ENCODE peak calls at places on chromosomes 5 and 9, in eight cellular contexts. Q is mammary epithelial cell, L is endothelial cell, Z is fibroblast of pulmonary artery, M is kidney, K is A549, A is spleen, V is fibroblast of lung. D is an unnamed sample.

GRCh38 chr5:127648997-127649550 is at the start of gene CTXN3:
- DNase-seq in Q (peak), L (no peak), Z (no peak), M (no peak), K (no peak), A (no peak), V (no peak), D (no peak)

GRCh38 chr9:37209431-37210386 is 89.3 kb downstream of the ZCCHC7 start:
- DNase-seq in Q (no peak), L (peak), Z (no peak), M (no peak), K (peak), A (no peak), V (no peak), D (no peak)

GRCh38 chr9:135329571-135330306 is 149.8 kb upstream of the PPP1R26 start:
- DNase-seq in Q (no peak), L (no peak), Z (no peak), M (peak), K (no peak), A (no peak), V (no peak), D (no peak)

GRCh38 chr5:11281842-11282241 is 520.8 kb upstream of the DAP start:
- DNase-seq in Q (no peak), L (no peak), Z (no peak), M (no peak), K (no peak), A (no peak), V (no peak), D (no peak)

GRCh38 chr5:66959668-66960067 is 236.9 kb downstream of the CD180 start:
- DNase-seq in Q (no peak), L (no peak), Z (no peak), M (no peak), K (peak), A (no peak), V (peak), D (no peak)

GRCh38 chr9:109414125-109414785 is 83.9 kb downstream of the PTPN3 start:
- DNase-seq in Q (no peak), L (no peak), Z (no peak), M (no peak), K (no peak), A (no peak), V (no peak), D (no peak)

GRCh38 chr5:124631874-124632550 is 114.4 kb downstream of the ZNF608 start:
- DNase-seq in Q (no peak), L (no peak), Z (no peak), M (no peak), K (no peak), A (no peak), V (no peak), D (no peak)

GRCh38 chr5:32703957-32704356 is 7.2 kb upstream of the NPR3 start:
- DNase-seq in Q (no peak), L (no peak), Z (no peak), M (no peak), K (no peak), A (no peak), V (no peak), D (no peak)

GRCh38 chr9:130028493-130029222 is 14.3 kb downstream of the FNBP1 start:
- DNase-seq in Q (no peak), L (no peak), Z (peak), M (no peak), K (no peak), A (no peak), V (no peak), D (no peak)

GRCh38 chr9:130029591-130029990 is 13.4 kb downstream of the FNBP1 start:
- DNase-seq in Q (no peak), L (no peak), Z (no peak), M (no peak), K (no peak), A (no peak), V (no peak), D (peak)

GRCh38 chr9:130027533-130028370 is 15.2 kb downstream of the FNBP1 start:
- DNase-seq in Q (no peak), L (no peak), Z (no peak), M (no peak), K (no peak), A (no peak), V (no peak), D (no peak)

GRCh38 chr9:130029223-130029583 is 13.8 kb downstream of the FNBP1 start:
- DNase-seq in Q (no peak), L (no peak), Z (no peak), M (no peak), K (no peak), A (no peak), V (no peak), D (peak)

GRCh38 chr9:130030821-130031481 is 12.0 kb downstream of the FNBP1 start:
- DNase-seq in Q (no peak), L (no peak), Z (no peak), M (no peak), K (no peak), A (no peak), V (no peak), D (peak)
- TF ChIP-seq CTCF in Q (no peak), L (no peak), Z (no peak), M (no peak), K (no peak), A (no peak), V (no peak), D (peak)

DNA sequence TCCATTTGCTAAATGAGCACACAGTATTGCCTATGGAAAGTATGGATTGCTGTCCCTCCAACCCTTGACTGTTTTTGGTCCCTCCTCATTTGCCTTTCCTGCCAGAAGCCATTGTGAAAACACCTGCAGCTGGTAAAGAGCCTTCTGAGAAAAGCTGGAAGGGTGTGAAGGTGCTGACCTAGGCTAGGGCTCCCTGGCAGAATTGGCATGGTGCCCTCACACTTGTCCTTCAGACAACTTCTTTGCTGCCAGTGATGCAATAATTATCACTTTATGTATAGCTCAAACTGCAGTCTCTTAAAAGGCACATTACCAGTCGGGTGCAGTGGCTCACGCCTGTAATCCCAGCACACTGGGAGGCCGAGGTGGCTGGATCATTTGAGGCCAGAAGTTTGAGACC is 4.2 kb downstream of the TXNDC15 start:
- DNase-seq in Q (no peak), L (no peak), Z (no peak), M (no peak), K (no peak), A (no peak), V (no peak), D (no peak)
- TF ChIP-seq CTCF in Q (no peak), L (no peak), Z (no peak), M (no peak), K (no peak), A (no peak), V (no peak), D (no peak)

GRCh38 chr5:2280318-2280717 is 397.6 kb upstream of the IRX4 start:
- DNase-seq in Q (no peak), L (no peak), Z (no peak), M (no peak), K (no peak), A (no peak), V (no peak), D (no peak)
- TF ChIP-seq CTCF in Q (no peak), L (no peak), Z (no peak), M (no peak), K (no peak), A (no peak), V (no peak), D (no peak)

GRCh38 chr9:28774433-28775029 is 1201.2 kb upstream of the C9orf72 start:
- DNase-seq in Q (peak), L (no peak), Z (peak), M (no peak), K (peak), A (no peak), V (peak), D (no peak)
- TF ChIP-seq CTCF in Q (peak), L (peak), Z (peak), M (peak), K (peak), A (no peak), V (no peak), D (peak)

DNA sequence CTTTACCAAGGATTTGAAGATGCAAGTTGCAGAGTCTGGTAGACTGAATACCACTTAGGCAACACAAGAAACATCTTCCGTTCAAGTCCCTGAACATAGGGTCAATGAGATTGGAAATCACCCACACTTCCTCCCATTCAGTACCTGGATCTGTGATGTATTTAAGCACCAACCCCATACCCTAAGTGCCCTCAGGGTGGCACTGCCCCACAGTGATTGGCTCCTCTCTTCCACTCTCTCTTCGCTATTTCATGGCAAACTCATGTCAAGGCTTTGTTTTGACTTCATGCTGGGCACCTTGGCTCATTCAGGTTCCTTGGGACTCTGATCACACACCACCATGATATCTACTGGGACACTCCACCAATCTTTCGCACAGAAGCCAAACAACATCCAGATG is 53.7 kb downstream of the GGTA1 start:
- DNase-seq in Q (no peak), L (no peak), Z (no peak), M (no peak), K (peak), A (no peak), V (no peak), D (peak)
- TF ChIP-seq CTCF in Q (peak), L (no peak), Z (no peak), M (no peak), K (peak), A (peak), V (no peak), D (no peak)

GRCh38 chr9:85258823-85259370 is 482.9 kb downstream of the AGTPBP1 start:
- DNase-seq in Q (peak), L (peak), Z (peak), M (no peak), K (peak), A (no peak), V (peak), D (peak)
- TF ChIP-seq CTCF in Q (peak), L (peak), Z (peak), M (peak), K (peak), A (peak), V (peak), D (peak)

GRCh38 chr5:1681955-1682354 is 117.7 kb downstream of the MRPL36 start:
- DNase-seq in Q (no peak), L (no peak), Z (no peak), M (no peak), K (no peak), A (no peak), V (no peak), D (no peak)

GRCh38 chr5:1687301-1687970 is 112.2 kb downstream of the MRPL36 start:
- DNase-seq in Q (no peak), L (no peak), Z (no peak), M (no peak), K (no peak), A (peak), V (no peak), D (no peak)

GRCh38 chr5:1685076-1685475 is 114.6 kb downstream of the MRPL36 start:
- DNase-seq in Q (no peak), L (no peak), Z (no peak), M (no peak), K (no peak), A (peak), V (no peak), D (no peak)

DNA sequence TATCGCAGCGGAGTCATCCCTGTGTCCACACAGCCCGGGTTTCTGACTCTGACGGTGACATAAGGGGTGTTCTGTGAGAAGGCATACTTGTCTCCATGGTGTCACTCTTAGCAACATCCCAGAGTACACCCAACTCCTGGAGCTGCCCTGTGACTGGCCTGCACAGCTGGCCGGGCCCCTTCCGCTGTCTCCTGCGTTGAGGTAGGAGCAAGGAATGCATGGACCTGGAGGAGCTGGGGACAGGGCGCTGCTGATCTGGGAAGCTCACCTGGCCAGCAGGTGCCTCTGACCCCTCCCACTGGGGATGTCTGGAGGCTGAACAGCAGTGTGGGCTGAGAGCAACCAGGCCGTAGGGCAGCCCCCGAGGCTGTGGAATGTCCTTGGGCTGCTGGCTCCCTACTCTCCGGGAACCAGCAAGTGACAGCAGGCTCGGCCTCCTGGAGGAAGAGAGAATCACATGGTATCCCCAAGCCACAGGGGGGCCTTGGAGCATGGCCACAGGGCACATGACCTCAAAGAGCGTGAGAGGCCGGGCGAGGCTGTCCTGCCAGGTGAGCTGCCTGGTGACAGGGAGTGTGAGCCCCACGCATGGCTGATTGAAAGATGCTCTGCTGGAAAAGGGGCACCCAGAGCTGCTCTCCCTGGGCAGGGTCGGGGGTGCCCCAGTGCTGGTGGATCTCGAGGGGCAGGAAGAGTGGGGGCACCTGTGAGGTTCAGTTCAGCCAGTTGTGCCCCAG is 113.4 kb downstream of the MRPL36 start:
- DNase-seq in Q (no peak), L (no peak), Z (no peak), M (no peak), K (no peak), A (peak), V (no peak), D (no peak)
- TF ChIP-seq CTCF in Q (no peak), L (no peak), Z (no peak), M (no peak), K (no peak), A (no peak), V (no peak), D (no peak)

DNA sequence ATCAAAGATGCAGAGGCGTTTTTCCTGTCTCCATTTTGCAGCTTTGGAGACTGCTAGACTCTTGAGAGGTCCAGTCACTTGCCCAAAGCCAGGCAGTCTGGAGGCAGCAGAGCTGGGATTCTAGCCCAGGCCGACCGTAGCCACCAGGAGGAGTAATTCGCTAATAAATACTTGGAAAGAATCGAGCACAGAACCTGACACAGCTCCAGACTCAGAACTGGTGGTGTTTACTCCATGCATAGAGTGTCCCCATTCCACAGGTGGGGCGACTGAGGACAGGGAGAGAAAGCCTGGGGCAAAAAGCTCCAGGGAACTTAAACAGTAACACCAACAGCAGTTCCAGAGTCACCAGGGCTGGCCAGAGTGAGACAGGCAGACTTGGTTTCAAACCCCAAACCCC is 10.7 kb upstream of the CERCAM start:
- DNase-seq in Q (peak), L (no peak), Z (peak), M (no peak), K (peak), A (no peak), V (peak), D (no peak)
- TF ChIP-seq CTCF in Q (peak), L (no peak), Z (peak), M (no peak), K (no peak), A (no peak), V (peak), D (no peak)

DNA sequence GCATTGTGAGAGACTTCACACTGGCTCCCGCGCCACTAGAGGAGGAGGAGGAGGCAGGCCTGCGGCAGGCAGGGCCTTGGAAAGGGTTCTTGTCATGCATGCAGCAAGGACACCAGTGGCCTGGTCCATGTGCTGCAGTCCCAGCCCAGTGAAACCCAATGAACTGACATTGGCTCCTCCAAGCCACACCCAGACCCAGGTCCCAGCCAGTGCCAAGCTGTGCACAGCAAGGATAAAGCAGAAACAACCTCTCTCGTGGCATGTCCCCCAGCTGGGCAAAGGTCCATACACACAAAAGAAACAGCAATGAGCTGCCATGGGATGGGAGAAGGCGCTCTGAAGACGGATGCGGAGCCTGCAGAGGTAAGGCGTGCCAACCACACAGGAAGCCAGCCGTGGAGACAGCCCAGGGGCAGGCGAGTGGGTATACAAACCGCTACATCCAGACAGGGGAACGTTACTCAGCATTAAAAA is 89.2 kb downstream of the SEMA4D start:
- DNase-seq in Q (no peak), L (no peak), Z (no peak), M (peak), K (no peak), A (peak), V (no peak), D (peak)
- TF ChIP-seq CTCF in Q (no peak), L (no peak), Z (no peak), M (no peak), K (no peak), A (no peak), V (no peak), D (no peak)

D was measured in activated CD8-positive, alpha-beta T cell treated with anti-CD3 and anti-CD28 coated beads for 36 hours.